ENCODE peak calls at places on chromosome 3, in six cellular contexts. One of them, this sample, is unnamed. For H3K4me1, the result is how much of the 10 kb centered on the place peaks cover.

GRCh38 chr3:159250961-159251360 is 449.1 kb downstream of the MFSD1 start:
- DNase-seq in tibial nerve: no peak
- DNase-seq in testis: no peak
- DNase-seq in astrocyte: no peak
- DNase-seq in psoas muscle: no peak
- DNase-seq in hepatocyte: no peak
- DNase-seq in this sample: no peak

GRCh38 chr3:116020495-116020894 is 397.2 kb downstream of the GAP43 start:
- DNase-seq in testis: no peak
- DNase-seq in hepatocyte: no peak
- DNase-seq in astrocyte: peak
- DNase-seq in psoas muscle: no peak
- DNase-seq in tibial nerve: no peak
- DNase-seq in this sample: no peak

GRCh38 chr3:197475514-197475913 is 80.3 kb downstream of the BDH1 start:
- DNase-seq in hepatocyte: no peak
- DNase-seq in psoas muscle: no peak
- DNase-seq in testis: no peak
- DNase-seq in tibial nerve: no peak
- DNase-seq in astrocyte: no peak
- DNase-seq in this sample: no peak

GRCh38 chr3:168081856-168082255 is 13.9 kb downstream of the GOLIM4 start:
- DNase-seq in hepatocyte: no peak
- DNase-seq in astrocyte: no peak
- DNase-seq in psoas muscle: no peak
- DNase-seq in tibial nerve: no peak
- DNase-seq in testis: no peak
- DNase-seq in this sample: no peak

GRCh38 chr3:139520028-139520737 is 19.4 kb downstream of the RBP1 start:
- DNase-seq in testis: peak
- DNase-seq in tibial nerve: no peak
- DNase-seq in psoas muscle: no peak
- DNase-seq in astrocyte: peak
- DNase-seq in hepatocyte: peak
- DNase-seq in this sample: no peak

GRCh38 chr3:159765025-159765859 is 223.4 kb upstream of the IL12A start:
- DNase-seq in tibial nerve: no peak
- DNase-seq in testis: peak
- DNase-seq in psoas muscle: peak
- DNase-seq in hepatocyte: peak
- DNase-seq in astrocyte: peak
- DNase-seq in this sample: peak

GRCh38 chr3:103624289-103624688 is 1189.5 kb downstream of the ZPLD1 start:
- DNase-seq in testis: no peak
- DNase-seq in psoas muscle: no peak
- DNase-seq in astrocyte: no peak
- DNase-seq in hepatocyte: no peak
- DNase-seq in tibial nerve: no peak
- DNase-seq in this sample: no peak

GRCh38 chr3:100360757-100361496 is 26.4 kb downstream of the NIT2 start:
- DNase-seq in tibial nerve: no peak
- DNase-seq in testis: no peak
- DNase-seq in psoas muscle: no peak
- DNase-seq in astrocyte: no peak
- DNase-seq in hepatocyte: no peak
- DNase-seq in this sample: no peak

GRCh38 chr3:101284757-101285156 is 35.6 kb downstream of the IMPG2 start:
- DNase-seq in astrocyte: no peak
- DNase-seq in hepatocyte: no peak
- DNase-seq in testis: no peak
- DNase-seq in tibial nerve: no peak
- DNase-seq in psoas muscle: no peak
- DNase-seq in this sample: no peak

GRCh38 chr3:156681003-156681402 is 6.6 kb downstream of the TIPARP start:
- DNase-seq in astrocyte: peak
- DNase-seq in tibial nerve: no peak
- DNase-seq in testis: no peak
- DNase-seq in hepatocyte: peak
- DNase-seq in psoas muscle: no peak
- DNase-seq in this sample: peak

GRCh38 chr3:46883252-46884185 is 6.0 kb downstream of the PTH1R start:
- DNase-seq in astrocyte: no peak
- DNase-seq in psoas muscle: no peak
- DNase-seq in tibial nerve: no peak
- DNase-seq in hepatocyte: peak
- DNase-seq in testis: no peak
- DNase-seq in this sample: no peak

GRCh38 chr3:53516339-53516738 is 21.9 kb downstream of the CACNA1D start:
- DNase-seq in testis: no peak
- DNase-seq in astrocyte: no peak
- DNase-seq in hepatocyte: no peak
- DNase-seq in tibial nerve: no peak
- DNase-seq in psoas muscle: no peak
- DNase-seq in this sample: no peak

GRCh38 chr3:194497799-194498575 is 11.2 kb upstream of the ATP13A3 start:
- DNase-seq in tibial nerve: no peak
- DNase-seq in astrocyte: no peak
- DNase-seq in testis: no peak
- DNase-seq in hepatocyte: peak
- DNase-seq in psoas muscle: no peak
- DNase-seq in this sample: no peak

GRCh38 chr3:23808525-23808924 is 2.8 kb downstream of the UBE2E1 start:
- DNase-seq in astrocyte: no peak
- DNase-seq in testis: no peak
- DNase-seq in psoas muscle: no peak
- DNase-seq in hepatocyte: no peak
- DNase-seq in tibial nerve: no peak
- DNase-seq in this sample: no peak
- H3K4me1 ChIP-seq in astrocyte: under half
- H3K4me1 ChIP-seq in testis: under half
- H3K4me1 ChIP-seq in psoas muscle: under half
- H3K4me1 ChIP-seq in hepatocyte: under half
- H3K4me1 ChIP-seq in tibial nerve: under half
- H3K4me1 ChIP-seq in this sample: under half

DNA sequence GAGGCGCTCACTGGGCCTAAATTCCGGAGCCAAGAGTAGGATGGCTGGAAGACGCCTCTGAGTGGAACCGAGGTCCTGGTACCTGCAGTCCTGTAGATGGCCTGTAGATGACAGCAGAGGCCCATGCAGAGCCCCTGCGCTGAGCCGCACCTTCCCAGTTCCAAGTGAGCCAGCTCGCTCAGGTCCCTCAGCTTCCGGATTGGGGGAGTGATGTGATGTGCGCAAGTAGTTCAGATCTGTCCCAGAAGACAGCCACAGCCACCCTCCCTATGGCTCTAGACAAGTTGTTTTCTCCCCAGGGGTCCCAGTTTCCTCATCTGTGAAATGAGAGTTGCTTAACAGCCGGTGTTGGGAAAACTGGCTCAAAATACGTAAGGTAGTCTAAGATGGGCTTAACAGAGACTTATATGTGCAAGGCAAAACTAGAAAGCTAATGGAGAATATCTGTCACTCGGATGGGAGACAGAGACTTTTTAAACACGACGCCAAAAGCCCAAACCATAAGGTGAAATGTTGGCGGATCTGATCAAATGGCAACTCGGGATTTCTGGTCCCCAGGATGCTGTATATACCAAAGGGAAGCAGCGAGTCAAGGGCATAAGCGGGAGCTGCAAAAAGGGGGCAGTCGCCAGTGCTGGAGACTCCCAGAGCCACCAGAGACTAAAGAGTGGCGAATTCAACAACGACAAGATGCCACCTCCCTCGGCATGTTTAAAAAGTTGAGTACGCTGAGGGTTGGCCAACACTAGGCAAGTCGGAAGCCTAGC is 765 bp upstream of the MAPKAPK3 start:
- DNase-seq in testis: peak
- DNase-seq in tibial nerve: peak
- DNase-seq in psoas muscle: peak
- DNase-seq in hepatocyte: peak
- DNase-seq in astrocyte: peak
- DNase-seq in this sample: peak
- H3K27ac ChIP-seq in testis: peak
- H3K27ac ChIP-seq in tibial nerve: peak
- H3K27ac ChIP-seq in psoas muscle: peak
- H3K27ac ChIP-seq in hepatocyte: peak
- H3K27ac ChIP-seq in astrocyte: no peak
- H3K27ac ChIP-seq in this sample: peak

GRCh38 chr3:117820900-117821299 is 1111.3 kb downstream of the TUSC7 start:
- DNase-seq in psoas muscle: no peak
- DNase-seq in astrocyte: peak
- DNase-seq in hepatocyte: no peak
- DNase-seq in testis: no peak
- DNase-seq in tibial nerve: no peak
- DNase-seq in this sample: no peak

GRCh38 chr3:117814975-117815374 is 1105.4 kb downstream of the TUSC7 start:
- DNase-seq in testis: no peak
- DNase-seq in psoas muscle: no peak
- DNase-seq in hepatocyte: no peak
- DNase-seq in tibial nerve: no peak
- DNase-seq in astrocyte: no peak
- DNase-seq in this sample: no peak

GRCh38 chr3:117817103-117817502 is 1107.5 kb downstream of the TUSC7 start:
- DNase-seq in tibial nerve: no peak
- DNase-seq in astrocyte: no peak
- DNase-seq in psoas muscle: no peak
- DNase-seq in testis: no peak
- DNase-seq in hepatocyte: no peak
- DNase-seq in this sample: no peak

DNA sequence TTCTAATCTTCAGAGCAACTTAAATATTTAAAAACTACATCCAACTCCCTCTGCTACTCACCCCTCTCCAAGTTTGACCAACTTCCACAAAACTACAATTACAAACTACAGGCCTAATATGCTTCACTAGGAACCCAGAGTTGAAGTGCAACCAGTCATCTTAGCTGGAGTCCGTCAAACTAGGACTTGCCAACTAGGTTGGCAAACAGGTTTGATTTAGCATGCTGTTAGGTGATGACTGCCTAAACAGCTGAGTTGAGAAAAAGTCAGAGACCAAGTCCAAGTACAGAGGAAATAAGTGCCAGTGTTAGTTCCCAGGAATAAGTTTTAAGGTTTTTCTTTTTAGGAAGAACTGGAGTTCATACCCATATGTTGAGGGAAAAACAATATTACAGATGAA is 1109.0 kb downstream of the TUSC7 start:
- DNase-seq in astrocyte: no peak
- DNase-seq in tibial nerve: no peak
- DNase-seq in hepatocyte: no peak
- DNase-seq in testis: no peak
- DNase-seq in psoas muscle: no peak
- DNase-seq in this sample: no peak
- TF ChIP-seq CTCF in astrocyte: no peak
- TF ChIP-seq CTCF in tibial nerve: no peak
- TF ChIP-seq CTCF in hepatocyte: no peak
- TF ChIP-seq CTCF in testis: no peak
- TF ChIP-seq CTCF in psoas muscle: no peak
- TF ChIP-seq CTCF in this sample: no peak

GRCh38 chr3:152277198-152277597 is 8.5 kb downstream of the MBNL1 start:
- DNase-seq in testis: no peak
- DNase-seq in psoas muscle: no peak
- DNase-seq in tibial nerve: no peak
- DNase-seq in hepatocyte: no peak
- DNase-seq in astrocyte: no peak
- DNase-seq in this sample: no peak

GRCh38 chr3:152279474-152279873 is 10.7 kb downstream of the MBNL1 start:
- DNase-seq in hepatocyte: no peak
- DNase-seq in psoas muscle: no peak
- DNase-seq in testis: no peak
- DNase-seq in tibial nerve: no peak
- DNase-seq in astrocyte: no peak
- DNase-seq in this sample: no peak

GRCh38 chr3:152276688-152277087 is 8.0 kb downstream of the MBNL1 start:
- DNase-seq in hepatocyte: no peak
- DNase-seq in astrocyte: no peak
- DNase-seq in psoas muscle: no peak
- DNase-seq in tibial nerve: no peak
- DNase-seq in testis: no peak
- DNase-seq in this sample: no peak

GRCh38 chr3:152280539-152280938 is 11.8 kb downstream of the MBNL1 start:
- DNase-seq in hepatocyte: no peak
- DNase-seq in tibial nerve: no peak
- DNase-seq in psoas muscle: no peak
- DNase-seq in testis: no peak
- DNase-seq in astrocyte: no peak
- DNase-seq in this sample: no peak

DNA sequence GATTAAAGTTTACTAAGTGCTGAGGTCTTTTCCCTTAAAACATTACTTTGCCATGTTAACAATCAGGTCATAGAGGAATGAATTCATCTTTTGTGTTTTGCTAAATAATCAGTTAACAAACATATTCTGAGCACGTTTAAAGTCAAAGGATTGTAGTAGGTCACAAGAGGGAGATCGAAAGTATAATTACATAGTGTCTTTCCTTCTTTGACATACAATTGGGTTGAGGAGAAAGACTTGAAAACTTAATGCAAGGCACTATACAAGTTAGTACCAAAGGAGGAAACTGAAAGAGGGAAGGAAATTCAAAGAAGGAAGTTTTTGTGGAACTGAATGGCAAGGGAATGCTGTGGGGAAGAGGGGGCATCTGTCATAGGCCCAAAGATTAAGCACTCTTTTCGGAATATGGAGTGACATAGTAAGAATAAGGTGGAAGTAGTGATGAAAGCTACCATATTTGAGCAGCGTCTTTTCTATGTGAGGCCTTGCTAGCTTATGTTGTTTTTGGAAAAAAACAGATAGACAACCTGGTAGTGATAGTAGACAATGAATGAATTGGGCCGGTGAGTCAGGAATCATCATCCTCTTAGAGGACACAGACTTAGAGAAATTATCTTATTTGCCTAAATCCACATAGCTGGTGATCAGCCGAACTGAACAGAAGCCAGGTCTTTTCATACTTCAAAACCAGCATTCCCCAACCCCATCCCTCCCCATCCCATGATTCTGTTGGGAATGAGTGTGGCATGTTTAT is 10.1 kb downstream of the MBNL1 start:
- DNase-seq in hepatocyte: no peak
- DNase-seq in astrocyte: no peak
- DNase-seq in psoas muscle: no peak
- DNase-seq in tibial nerve: no peak
- DNase-seq in testis: no peak
- DNase-seq in this sample: no peak
- H3K4me1 ChIP-seq in hepatocyte: under half
- H3K4me1 ChIP-seq in astrocyte: under half
- H3K4me1 ChIP-seq in psoas muscle: half or more
- H3K4me1 ChIP-seq in tibial nerve: half or more
- H3K4me1 ChIP-seq in testis: under half
- H3K4me1 ChIP-seq in this sample: under half

GRCh38 chr3:110710605-110711004 is 361.0 kb upstream of the NECTIN3 start:
- DNase-seq in hepatocyte: peak
- DNase-seq in testis: no peak
- DNase-seq in tibial nerve: no peak
- DNase-seq in astrocyte: no peak
- DNase-seq in psoas muscle: no peak
- DNase-seq in this sample: no peak
- H3K27ac ChIP-seq in hepatocyte: peak
- H3K27ac ChIP-seq in testis: no peak
- H3K27ac ChIP-seq in tibial nerve: no peak
- H3K27ac ChIP-seq in astrocyte: no peak
- H3K27ac ChIP-seq in psoas muscle: no peak
- H3K27ac ChIP-seq in this sample: no peak

GRCh38 chr3:22606938-22607337 is 596.2 kb upstream of the UBE2E2 start:
- DNase-seq in astrocyte: no peak
- DNase-seq in tibial nerve: no peak
- DNase-seq in hepatocyte: no peak
- DNase-seq in testis: no peak
- DNase-seq in psoas muscle: no peak
- DNase-seq in this sample: no peak
- TF ChIP-seq CTCF in astrocyte: no peak
- TF ChIP-seq CTCF in tibial nerve: no peak
- TF ChIP-seq CTCF in hepatocyte: no peak
- TF ChIP-seq CTCF in testis: no peak
- TF ChIP-seq CTCF in psoas muscle: no peak
- TF ChIP-seq CTCF in this sample: no peak